ENCODE peak calls at places on chromosomes 6 and 20, in four cellular contexts. E is heart right ventricle, K is Karpas-422, L is stomach. P is an unnamed sample.
A peak's percentile ranks its signal among the peaks of the same experiment; 100 is the strongest.

GRCh38 chr6:96138396-96138795 is 122.6 kb downstream of the FUT9 start:
- DNase-seq in E (no peak), L (no peak), K (no peak), P (no peak)

GRCh38 chr6:12103158-12103557 is 91.0 kb downstream of the HIVEP1 start:
- DNase-seq in E (no peak), K (no peak), L (no peak), P (no peak)

GRCh38 chr6:34392497-34393190 is at the start of gene NUDT3:
- DNase-seq in E (peak; percentile 94), L (peak; percentile 95), K (peak; percentile 98), P (peak; percentile 42)

GRCh38 chr6:170456886-170457698 is 96.0 kb downstream of the PSMB1 start:
- DNase-seq in K (no peak), L (no peak), E (no peak), P (no peak)

GRCh38 chr6:5302995-5303622 is 41.8 kb downstream of the FARS2 start:
- DNase-seq in L (peak; percentile 76), E (peak; percentile 23), K (peak; percentile 84), P (no peak)

GRCh38 chr20:35698298-35699126 is 640 bp downstream of the NFS1 start:
- DNase-seq in K (peak; percentile 60), L (peak; percentile 17), E (no peak), P (no peak)

GRCh38 chr6:157283330-157283898 is 39.9 kb downstream of the TMEM242 start:
- DNase-seq in E (no peak), L (no peak), K (no peak), P (no peak)

GRCh38 chr6:99013145-99013544 is 65.4 kb upstream of the FBXL4 start:
- DNase-seq in E (no peak), L (no peak), K (no peak), P (peak; percentile 94)

GRCh38 chr6:27479319-27480182 is 6.6 kb upstream of the ZNF184 start:
- DNase-seq in L (peak; percentile 63), K (peak; percentile 92), E (peak; percentile 79), P (no peak)

GRCh38 chr6:2952557-2953095 is 18.7 kb downstream of the SERPINB6 start:
- DNase-seq in L (peak; percentile 82), E (peak; percentile 74), K (peak; percentile 89), P (peak; percentile 47)

GRCh38 chr6:45900808-45901752 is 114.6 kb downstream of the CLIC5 start:
- DNase-seq in K (no peak), L (no peak), E (no peak), P (no peak)

GRCh38 chr6:41200296-41200900 is 551 bp downstream of the TREML2 start:
- DNase-seq in E (no peak), K (no peak), L (peak; percentile 34), P (no peak)

GRCh38 chr6:33700391-33701050 is 11.0 kb downstream of the UQCC2 start:
- DNase-seq in K (peak; percentile 94), E (peak; percentile 61), L (peak; percentile 82), P (peak; percentile 32)

GRCh38 chr20:11101243-11101642 is 427.4 kb upstream of the JAG1 start:
- DNase-seq in L (no peak), K (no peak), E (no peak), P (no peak)

GRCh38 chr20:12331236-12331635 is 413.5 kb downstream of the BTBD3 start:
- DNase-seq in L (no peak), K (no peak), E (no peak), P (no peak)

GRCh38 chr6:44258921-44259320 is 1.6 kb upstream of the SLC35B2 start:
- DNase-seq in K (no peak), E (no peak), L (no peak), P (no peak)

GRCh38 chr6:164095056-164095455 is 680.5 kb downstream of the QKI start:
- DNase-seq in K (no peak), E (no peak), L (no peak), P (no peak)

DNA sequence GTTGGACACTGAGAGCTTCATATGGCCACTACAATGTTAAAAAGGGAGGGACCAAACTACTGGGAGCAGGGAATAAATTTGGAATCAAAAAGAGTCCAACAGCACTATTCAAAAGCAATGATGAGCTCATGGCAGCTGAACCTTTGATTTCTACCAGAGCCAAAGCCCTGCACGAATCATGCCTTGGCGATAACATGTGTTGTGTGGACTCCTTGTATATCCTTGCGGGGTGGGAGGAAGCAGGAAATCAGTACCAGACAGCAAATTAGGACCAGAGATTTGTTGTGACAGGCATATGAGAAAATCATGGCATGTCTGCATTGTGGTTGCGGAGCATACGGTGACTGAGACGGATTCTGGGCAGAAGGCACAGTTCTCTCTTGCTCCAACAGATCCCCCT is 85.6 kb upstream of the EMILIN3 start:
- DNase-seq in K (no peak), L (no peak), E (no peak), P (no peak)
- H3K36me3 ChIP-seq in K (peaks cover 17% of the 10 kb centered on the region), L (peaks cover 56% of the 10 kb centered on the region), E (peaks cover 9% of the 10 kb centered on the region), P (peaks cover 1% of the 10 kb centered on the region)

GRCh38 chr20:34491226-34491931 is 24.8 kb upstream of the DYNLRB1 start:
- DNase-seq in K (no peak), L (no peak), E (no peak), P (no peak)

GRCh38 chr20:34495928-34496327 is 20.3 kb upstream of the DYNLRB1 start:
- DNase-seq in K (peak; percentile 72), L (no peak), E (no peak), P (no peak)

GRCh38 chr20:34493646-34494045 is 22.6 kb upstream of the DYNLRB1 start:
- DNase-seq in K (no peak), L (no peak), E (no peak), P (no peak)

GRCh38 chr20:34491932-34492509 is 24.2 kb upstream of the DYNLRB1 start:
- DNase-seq in L (no peak), K (no peak), E (no peak), P (no peak)

GRCh38 chr20:34495307-34495706 is 20.9 kb upstream of the DYNLRB1 start:
- DNase-seq in E (no peak), K (no peak), L (no peak), P (no peak)
- H3K36me3 ChIP-seq in E (peaks cover 4% of the 10 kb centered on the region), K (peaks cover 30% of the 10 kb centered on the region), L (peaks cover 11% of the 10 kb centered on the region), P (peaks cover 1% of the 10 kb centered on the region)

GRCh38 chr6:150878347-150879213 is 13.1 kb downstream of the MTHFD1L start:
- DNase-seq in E (no peak), L (no peak), K (no peak), P (no peak)
- H3K36me3 ChIP-seq in E (no peaks in the 10 kb centered on the region), L (no peaks in the 10 kb centered on the region), K (peaks cover 26% of the 10 kb centered on the region), P (no peaks in the 10 kb centered on the region)

GRCh38 chr6:85620308-85620707 is 22.4 kb downstream of the SYNCRIP start:
- DNase-seq in E (no peak), K (no peak), L (no peak), P (no peak)
- H3K36me3 ChIP-seq in E (no peaks in the 10 kb centered on the region), K (peaks cover 94% of the 10 kb centered on the region), L (peaks cover 53% of the 10 kb centered on the region), P (no peaks in the 10 kb centered on the region)